ENCODE peak calls at places on chromosomes 11 and 22, in six cellular contexts. R is Caco-2, T is brain microvascular endothelial cell, G is ovary, D is GM23338, H is IMR-90. W is an unnamed sample.
A peak's percentile ranks its signal among the peaks of the same experiment; 100 is the strongest.

GRCh38 chr11:63146586-63146985 is 2.6 kb upstream of the SLC22A24 start:
- DNase-seq in R (no peak), H (no peak), T (peak; percentile 7), D (no peak), G (no peak), W (no peak)

GRCh38 chr11:61406991-61407728 is 14.8 kb downstream of the TMEM216 start:
- DNase-seq in D (no peak), R (no peak), T (no peak), H (no peak), G (no peak), W (no peak)

GRCh38 chr11:9566561-9567063 is 6.9 kb upstream of the WEE1 start:
- DNase-seq in H (peak; percentile 88), D (no peak), G (peak; percentile 54), R (no peak), T (peak; percentile 89), W (no peak)

GRCh38 chr11:77085652-77086051 is 17.0 kb upstream of the OMP start:
- DNase-seq in R (no peak), D (no peak), T (no peak), G (peak; percentile 19), H (no peak), W (no peak)

GRCh38 chr11:118792642-118793124 is 1.7 kb upstream of the DDX6 start:
- DNase-seq in R (peak; percentile 84), D (peak; percentile 97), H (peak; percentile 94), T (peak; percentile 89), G (peak; percentile 69), W (peak; percentile 89)

GRCh38 chr11:117836077-117836960 is 11.8 kb upstream of the FXYD2 start:
- DNase-seq in T (no peak), H (no peak), G (peak; percentile 16), R (no peak), D (no peak), W (no peak)

GRCh38 chr22:20324139-20324516 is 4.3 kb upstream of the DGCR6L start:
- DNase-seq in T (no peak), R (no peak), H (no peak), D (no peak), G (no peak), W (no peak)

GRCh38 chr11:110367571-110367970 is 62.2 kb upstream of the FDX1 start:
- DNase-seq in H (no peak), T (no peak), R (no peak), D (no peak), G (no peak), W (no peak)

GRCh38 chr11:26583550-26583949 is 11.5 kb upstream of the MUC15 start:
- DNase-seq in D (no peak), R (peak; percentile 36), G (no peak), H (no peak), T (peak; percentile 44), W (no peak)

GRCh38 chr22:30488121-30488520 is 16.3 kb upstream of the SEC14L3 start:
- DNase-seq in H (no peak), G (no peak), R (no peak), D (peak; percentile 50), T (no peak), W (no peak)

GRCh38 chr11:74731301-74732094 is at the start of gene CHRDL2:
- DNase-seq in D (peak; percentile 65), G (no peak), T (no peak), R (peak; percentile 67), H (peak; percentile 34), W (no peak)

GRCh38 chr11:110112457-110112856 is 19.3 kb downstream of the ZC3H12C start:
- DNase-seq in H (no peak), D (peak; percentile 6), T (no peak), G (no peak), R (no peak), W (no peak)

GRCh38 chr22:31620756-31621480 is 41.1 kb downstream of the PISD start:
- DNase-seq in G (no peak), H (no peak), D (no peak), R (no peak), T (no peak), W (no peak)

GRCh38 chr22:23763579-23764331 is 965 bp downstream of the C22orf15 start:
- DNase-seq in D (peak; percentile 69), R (no peak), G (no peak), H (no peak), T (no peak), W (no peak)

GRCh38 chr11:115439385-115439784 is 64.8 kb downstream of the CADM1 start:
- DNase-seq in D (no peak), T (no peak), R (no peak), H (peak; percentile 79), G (no peak), W (peak; percentile 55)

GRCh38 chr11:10908215-10908990 is 50.5 kb upstream of the ZBED5 start:
- DNase-seq in G (no peak), D (peak; percentile 74), R (no peak), H (peak; percentile 93), T (peak; percentile 92), W (peak; percentile 84)

GRCh38 chr11:120236169-120237107 is 3.5 kb upstream of the POU2F3 start:
- DNase-seq in D (peak; percentile 40), T (no peak), H (peak; percentile 34), G (no peak), R (peak; percentile 36), W (no peak)

GRCh38 chr11:12075822-12076821 is 34.3 kb upstream of the MICAL2 start:
- DNase-seq in R (peak; percentile 24), D (no peak), T (peak; percentile 100), H (peak; percentile 100), G (no peak), W (peak; percentile 99)

GRCh38 chr11:41498726-41499125 is 39.3 kb upstream of the LRRC4C start:
- DNase-seq in H (no peak), T (no peak), G (no peak), R (no peak), D (peak; percentile 21), W (no peak)

GRCh38 chr11:41494716-41495115 is 35.3 kb upstream of the LRRC4C start:
- DNase-seq in G (no peak), D (no peak), T (no peak), H (no peak), R (no peak), W (no peak)

GRCh38 chr11:41499429-41499828 is 40.0 kb upstream of the LRRC4C start:
- DNase-seq in R (no peak), G (no peak), D (peak; percentile 17), H (no peak), T (no peak), W (no peak)

GRCh38 chr11:41497974-41498373 is 38.5 kb upstream of the LRRC4C start:
- DNase-seq in D (peak; percentile 79), H (no peak), G (no peak), T (no peak), R (no peak), W (no peak)
- H3K4me3 ChIP-seq in D (peak overlapping the region; percentile 2), H (no peak overlapping the region), G (no peak overlapping the region), T (no peak overlapping the region), R (no peak overlapping the region), W (no peak overlapping the region)

DNA sequence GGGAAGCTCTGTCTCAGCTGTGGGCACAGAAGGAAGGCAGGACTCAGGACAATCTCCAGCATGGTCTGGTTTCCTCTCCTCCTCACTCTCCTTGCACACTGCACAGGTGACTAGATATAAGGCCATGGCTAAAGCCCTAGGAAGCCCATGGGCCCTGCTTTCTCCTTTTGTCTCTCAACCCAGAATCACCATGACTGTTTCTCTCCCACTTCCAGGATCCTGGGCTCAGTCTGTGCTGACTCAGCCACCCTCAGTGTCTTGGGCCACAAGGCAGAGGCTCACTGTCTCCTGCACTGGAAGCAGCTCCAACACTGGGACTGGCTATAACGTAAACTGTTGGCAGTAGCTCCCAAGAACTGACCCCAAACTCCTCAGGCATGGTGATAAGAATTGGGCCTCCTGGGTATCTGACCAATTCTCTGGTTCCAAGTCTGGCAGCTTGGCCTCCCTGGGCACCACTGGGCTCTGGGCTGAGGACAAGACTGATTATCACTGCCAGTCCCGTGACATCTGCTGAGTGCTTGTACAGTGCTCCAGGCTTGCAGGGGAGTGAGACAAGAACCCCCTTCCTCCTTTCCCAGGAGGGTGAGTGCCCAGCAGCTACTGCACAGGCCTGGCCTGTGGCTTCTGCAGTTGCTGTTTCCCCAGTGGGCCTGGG is 104.0 kb upstream of the TOP3B start:
- DNase-seq in G (no peak), R (no peak), D (no peak), T (no peak), H (peak; percentile 54), W (no peak)
- H3K27me3 ChIP-seq in G (no peaks in the 10 kb centered on the region), R (no peaks in the 10 kb centered on the region), D (peaks cover 100% of the 10 kb centered on the region), T (peaks cover 23% of the 10 kb centered on the region), H (peaks cover 13% of the 10 kb centered on the region), W (peaks cover 5% of the 10 kb centered on the region)

DNA sequence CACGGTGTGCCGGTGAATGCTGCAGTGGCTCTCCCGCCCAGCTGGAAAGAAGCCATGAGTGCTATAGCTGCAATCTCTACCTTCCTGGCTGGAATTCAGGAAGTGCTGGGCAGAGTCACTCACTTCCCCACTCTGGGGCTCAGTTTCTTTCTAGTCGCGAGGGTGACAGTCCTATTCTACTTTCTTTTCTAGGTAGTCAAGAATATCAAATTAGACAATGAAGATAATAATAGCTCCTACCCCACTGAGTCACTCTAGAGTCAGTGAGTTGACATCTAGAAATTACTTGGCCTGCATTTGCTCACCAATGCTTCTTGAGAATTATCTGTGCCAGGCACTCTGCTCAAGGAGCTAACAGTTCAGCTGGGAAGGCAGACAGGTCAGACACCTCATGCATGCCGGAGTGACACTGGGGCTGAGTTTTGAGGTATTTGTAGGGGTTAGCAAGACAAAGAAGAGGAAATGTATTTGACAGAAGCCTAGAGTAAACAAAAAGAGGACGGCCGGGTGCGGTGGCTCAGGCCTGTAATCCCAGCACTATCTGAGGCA is 3.2 kb downstream of the CENPM start:
- DNase-seq in D (peak; percentile 61), R (no peak), T (peak; percentile 27), H (peak; percentile 39), G (no peak), W (no peak)
- H3K4me3 ChIP-seq in D (no peak overlapping the region), R (no peak overlapping the region), T (no peak overlapping the region), H (no peak overlapping the region), G (no peak overlapping the region), W (no peak overlapping the region)

DNA sequence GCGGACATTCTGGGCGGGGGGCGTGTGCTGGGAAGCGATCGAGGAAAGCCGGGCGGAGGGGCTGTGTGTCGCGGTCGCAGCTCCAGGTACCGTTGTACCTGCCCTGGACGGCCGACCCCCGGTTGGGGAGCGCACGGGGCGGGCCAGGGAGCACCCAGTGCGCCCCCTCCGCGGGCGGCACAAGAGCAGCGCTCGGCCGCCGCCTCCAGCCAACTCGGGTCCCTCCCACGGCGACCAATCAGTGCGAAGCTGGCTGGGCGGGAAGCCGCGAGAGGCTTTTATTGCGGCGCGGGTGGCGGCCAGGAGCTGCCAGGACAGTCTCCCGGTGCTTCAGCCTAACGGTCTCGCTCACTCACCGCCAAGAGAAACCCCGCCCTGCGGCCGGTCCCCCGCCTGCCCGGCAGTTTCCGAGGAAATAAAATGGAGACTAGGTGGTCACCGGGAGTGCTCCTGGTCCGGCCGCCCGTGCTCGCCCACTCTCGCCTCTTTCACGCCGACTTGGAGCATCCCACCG is 1.7 kb downstream of the NCAM1 start:
- DNase-seq in T (no peak), D (peak; percentile 71), H (no peak), R (no peak), G (peak; percentile 74), W (no peak)
- H3K27me3 ChIP-seq in T (peaks cover 22% of the 10 kb centered on the region), D (peaks cover 61% of the 10 kb centered on the region), H (peaks cover 32% of the 10 kb centered on the region), R (peaks cover 2% of the 10 kb centered on the region), G (no peaks in the 10 kb centered on the region), W (peaks cover 27% of the 10 kb centered on the region)